ENCODE peak calls at places on chromosomes 11 and 22, in seven cellular contexts. One of them, this sample, is unnamed.

GRCh38 chr22:20940178-20940790 is 23.1 kb downstream of the CRKL start:
- DNase-seq in endodermal cell: no peak
- DNase-seq in fibroblast of villous mesenchyme: peak; percentile 72
- DNase-seq in hepatocyte: no peak
- DNase-seq in cardiac fibroblast: no peak
- DNase-seq in lung: no peak
- DNase-seq in cardiac muscle cell: no peak
- DNase-seq in this sample: no peak

GRCh38 chr11:16979708-16980622 is 34.2 kb downstream of the PLEKHA7 start:
- DNase-seq in endodermal cell: no peak
- DNase-seq in fibroblast of villous mesenchyme: no peak
- DNase-seq in hepatocyte: no peak
- DNase-seq in cardiac fibroblast: no peak
- DNase-seq in lung: no peak
- DNase-seq in cardiac muscle cell: no peak
- DNase-seq in this sample: no peak

GRCh38 chr11:77127674-77127968 is 425 bp upstream of the MYO7A start:
- DNase-seq in endodermal cell: no peak
- DNase-seq in fibroblast of villous mesenchyme: no peak
- DNase-seq in hepatocyte: no peak
- DNase-seq in cardiac fibroblast: no peak
- DNase-seq in lung: no peak
- DNase-seq in cardiac muscle cell: peak; percentile 17
- DNase-seq in this sample: no peak

GRCh38 chr11:10920205-10920604 is 62.4 kb upstream of the ZBED5 start:
- DNase-seq in endodermal cell: no peak
- DNase-seq in fibroblast of villous mesenchyme: peak; percentile 93
- DNase-seq in hepatocyte: no peak
- DNase-seq in cardiac fibroblast: peak; percentile 71
- DNase-seq in lung: no peak
- DNase-seq in cardiac muscle cell: no peak
- DNase-seq in this sample: no peak

GRCh38 chr22:27139935-27140493 is 482.6 kb downstream of the MIAT start:
- DNase-seq in endodermal cell: no peak
- DNase-seq in fibroblast of villous mesenchyme: peak; percentile 86
- DNase-seq in hepatocyte: peak; percentile 55
- DNase-seq in cardiac fibroblast: peak; percentile 83
- DNase-seq in lung: no peak
- DNase-seq in cardiac muscle cell: peak; percentile 82
- DNase-seq in this sample: no peak

GRCh38 chr11:121420398-121420797 is 31.7 kb upstream of the SORL1 start:
- DNase-seq in endodermal cell: no peak
- DNase-seq in fibroblast of villous mesenchyme: no peak
- DNase-seq in hepatocyte: no peak
- DNase-seq in cardiac fibroblast: no peak
- DNase-seq in lung: no peak
- DNase-seq in cardiac muscle cell: no peak
- DNase-seq in this sample: peak; percentile 44

GRCh38 chr11:72774499-72774898 is 19.3 kb downstream of the STARD10 start:
- DNase-seq in endodermal cell: no peak
- DNase-seq in fibroblast of villous mesenchyme: no peak
- DNase-seq in hepatocyte: no peak
- DNase-seq in cardiac fibroblast: no peak
- DNase-seq in lung: no peak
- DNase-seq in cardiac muscle cell: no peak
- DNase-seq in this sample: no peak

GRCh38 chr11:5380740-5381342 is 2.8 kb upstream of the OR51M1 start:
- DNase-seq in endodermal cell: peak; percentile 87
- DNase-seq in fibroblast of villous mesenchyme: peak; percentile 71
- DNase-seq in hepatocyte: peak; percentile 79
- DNase-seq in cardiac fibroblast: peak; percentile 82
- DNase-seq in lung: peak; percentile 47
- DNase-seq in cardiac muscle cell: peak; percentile 81
- DNase-seq in this sample: peak; percentile 66

GRCh38 chr11:65047581-65048422 is 6.8 kb downstream of the SAC3D1 start:
- DNase-seq in endodermal cell: no peak
- DNase-seq in fibroblast of villous mesenchyme: no peak
- DNase-seq in hepatocyte: no peak
- DNase-seq in cardiac fibroblast: peak; percentile 22
- DNase-seq in lung: no peak
- DNase-seq in cardiac muscle cell: no peak
- DNase-seq in this sample: no peak

GRCh38 chr11:73201249-73201648 is 16.8 kb upstream of the P2RY2 start:
- DNase-seq in endodermal cell: peak; percentile 53
- DNase-seq in fibroblast of villous mesenchyme: peak; percentile 29
- DNase-seq in hepatocyte: no peak
- DNase-seq in cardiac fibroblast: peak; percentile 73
- DNase-seq in lung: peak; percentile 73
- DNase-seq in cardiac muscle cell: no peak
- DNase-seq in this sample: no peak

GRCh38 chr22:45521178-45521577 is 18.5 kb downstream of the FBLN1 start:
- DNase-seq in endodermal cell: no peak
- DNase-seq in fibroblast of villous mesenchyme: no peak
- DNase-seq in hepatocyte: no peak
- DNase-seq in cardiac fibroblast: no peak
- DNase-seq in lung: no peak
- DNase-seq in cardiac muscle cell: no peak
- DNase-seq in this sample: no peak

GRCh38 chr11:63445720-63446119 is 45.2 kb downstream of the PLAAT5 start:
- DNase-seq in endodermal cell: no peak
- DNase-seq in fibroblast of villous mesenchyme: peak; percentile 8
- DNase-seq in hepatocyte: no peak
- DNase-seq in cardiac fibroblast: no peak
- DNase-seq in lung: no peak
- DNase-seq in cardiac muscle cell: no peak
- DNase-seq in this sample: no peak

GRCh38 chr11:109347304-109347703 is 74.7 kb upstream of the C11orf87 start:
- DNase-seq in endodermal cell: no peak
- DNase-seq in fibroblast of villous mesenchyme: no peak
- DNase-seq in hepatocyte: no peak
- DNase-seq in cardiac fibroblast: no peak
- DNase-seq in lung: no peak
- DNase-seq in cardiac muscle cell: no peak
- DNase-seq in this sample: no peak

GRCh38 chr11:122339661-122340060 is 223.6 kb upstream of the BLID start:
- DNase-seq in endodermal cell: no peak
- DNase-seq in fibroblast of villous mesenchyme: no peak
- DNase-seq in hepatocyte: no peak
- DNase-seq in cardiac fibroblast: peak; percentile 55
- DNase-seq in lung: no peak
- DNase-seq in cardiac muscle cell: no peak
- DNase-seq in this sample: no peak

GRCh38 chr11:65378208-65378927 is 4.1 kb downstream of the SLC25A45 start:
- DNase-seq in endodermal cell: no peak
- DNase-seq in fibroblast of villous mesenchyme: no peak
- DNase-seq in hepatocyte: peak; percentile 45
- DNase-seq in cardiac fibroblast: no peak
- DNase-seq in lung: no peak
- DNase-seq in cardiac muscle cell: no peak
- DNase-seq in this sample: no peak

GRCh38 chr11:76665172-76665571 is 5.4 kb downstream of the LRRC32 start:
- DNase-seq in endodermal cell: peak; percentile 39
- DNase-seq in fibroblast of villous mesenchyme: no peak
- DNase-seq in hepatocyte: no peak
- DNase-seq in cardiac fibroblast: no peak
- DNase-seq in lung: no peak
- DNase-seq in cardiac muscle cell: no peak
- DNase-seq in this sample: no peak

GRCh38 chr11:37946155-37946766 is 1348.2 kb upstream of the RAG2 start:
- DNase-seq in endodermal cell: peak; percentile 84
- DNase-seq in fibroblast of villous mesenchyme: peak; percentile 48
- DNase-seq in hepatocyte: peak; percentile 49
- DNase-seq in cardiac fibroblast: peak; percentile 70
- DNase-seq in lung: no peak
- DNase-seq in cardiac muscle cell: peak; percentile 42
- DNase-seq in this sample: peak; percentile 40

GRCh38 chr11:62145261-62145871 is 21.6 kb downstream of the INCENP start:
- DNase-seq in endodermal cell: peak; percentile 28
- DNase-seq in fibroblast of villous mesenchyme: no peak
- DNase-seq in hepatocyte: no peak
- DNase-seq in cardiac fibroblast: no peak
- DNase-seq in lung: no peak
- DNase-seq in cardiac muscle cell: no peak
- DNase-seq in this sample: no peak

GRCh38 chr11:105573091-105573490 is 36.8 kb upstream of the GRIA4 start:
- DNase-seq in endodermal cell: no peak
- DNase-seq in fibroblast of villous mesenchyme: peak; percentile 48
- DNase-seq in hepatocyte: no peak
- DNase-seq in cardiac fibroblast: peak; percentile 20
- DNase-seq in lung: no peak
- DNase-seq in cardiac muscle cell: peak; percentile 1
- DNase-seq in this sample: no peak

GRCh38 chr11:105582497-105582896 is 27.4 kb upstream of the GRIA4 start:
- DNase-seq in endodermal cell: no peak
- DNase-seq in fibroblast of villous mesenchyme: peak; percentile 2
- DNase-seq in hepatocyte: no peak
- DNase-seq in cardiac fibroblast: no peak
- DNase-seq in lung: no peak
- DNase-seq in cardiac muscle cell: no peak
- DNase-seq in this sample: no peak

GRCh38 chr11:105579111-105579510 is 30.8 kb upstream of the GRIA4 start:
- DNase-seq in endodermal cell: no peak
- DNase-seq in fibroblast of villous mesenchyme: no peak
- DNase-seq in hepatocyte: no peak
- DNase-seq in cardiac fibroblast: no peak
- DNase-seq in lung: no peak
- DNase-seq in cardiac muscle cell: no peak
- DNase-seq in this sample: no peak

GRCh38 chr11:105577645-105578044 is 32.2 kb upstream of the GRIA4 start:
- DNase-seq in endodermal cell: no peak
- DNase-seq in fibroblast of villous mesenchyme: peak; percentile 17
- DNase-seq in hepatocyte: no peak
- DNase-seq in cardiac fibroblast: peak; percentile 30
- DNase-seq in lung: no peak
- DNase-seq in cardiac muscle cell: peak; percentile 15
- DNase-seq in this sample: no peak
- TF ChIP-seq CTCF in endodermal cell: peak; percentile 41
- TF ChIP-seq CTCF in fibroblast of villous mesenchyme: peak; percentile 30
- TF ChIP-seq CTCF in hepatocyte: no peak
- TF ChIP-seq CTCF in cardiac fibroblast: peak; percentile 19
- TF ChIP-seq CTCF in lung: no peak
- TF ChIP-seq CTCF in cardiac muscle cell: peak; percentile 40
- TF ChIP-seq CTCF in this sample: no peak

GRCh38 chr11:578276-579035 is 2.2 kb downstream of the PHRF1 start:
- DNase-seq in endodermal cell: no peak
- DNase-seq in fibroblast of villous mesenchyme: no peak
- DNase-seq in hepatocyte: peak; percentile 11
- DNase-seq in cardiac fibroblast: no peak
- DNase-seq in lung: no peak
- DNase-seq in cardiac muscle cell: no peak
- DNase-seq in this sample: no peak
- H3K4me3 ChIP-seq in endodermal cell: peak overlapping the region; percentile 95
- H3K4me3 ChIP-seq in fibroblast of villous mesenchyme: peak overlapping the region; percentile 75
- H3K4me3 ChIP-seq in hepatocyte: no peak overlapping the region
- H3K4me3 ChIP-seq in cardiac fibroblast: peak overlapping the region; percentile 98
- H3K4me3 ChIP-seq in lung: peak overlapping the region; percentile 3
- H3K4me3 ChIP-seq in cardiac muscle cell: peak overlapping the region; percentile 98
- H3K4me3 ChIP-seq in this sample: peak overlapping the region; percentile 92

GRCh38 chr11:117794772-117795629 is 2.0 kb downstream of the DSCAML1 start:
- DNase-seq in endodermal cell: no peak
- DNase-seq in fibroblast of villous mesenchyme: no peak
- DNase-seq in hepatocyte: no peak
- DNase-seq in cardiac fibroblast: no peak
- DNase-seq in lung: no peak
- DNase-seq in cardiac muscle cell: no peak
- DNase-seq in this sample: no peak

GRCh38 chr11:117796456-117797428 is at the start of gene DSCAML1:
- DNase-seq in endodermal cell: peak; percentile 84
- DNase-seq in fibroblast of villous mesenchyme: no peak
- DNase-seq in hepatocyte: peak; percentile 70
- DNase-seq in cardiac fibroblast: no peak
- DNase-seq in lung: no peak
- DNase-seq in cardiac muscle cell: peak; percentile 56
- DNase-seq in this sample: no peak

GRCh38 chr11:117795726-117796455 is 1.1 kb downstream of the DSCAML1 start:
- DNase-seq in endodermal cell: peak; percentile 76
- DNase-seq in fibroblast of villous mesenchyme: no peak
- DNase-seq in hepatocyte: no peak
- DNase-seq in cardiac fibroblast: no peak
- DNase-seq in lung: no peak
- DNase-seq in cardiac muscle cell: no peak
- DNase-seq in this sample: no peak

GRCh38 chr11:117803896-117804295 is 6.9 kb upstream of the DSCAML1 start:
- DNase-seq in endodermal cell: no peak
- DNase-seq in fibroblast of villous mesenchyme: no peak
- DNase-seq in hepatocyte: no peak
- DNase-seq in cardiac fibroblast: no peak
- DNase-seq in lung: no peak
- DNase-seq in cardiac muscle cell: no peak
- DNase-seq in this sample: no peak

DNA sequence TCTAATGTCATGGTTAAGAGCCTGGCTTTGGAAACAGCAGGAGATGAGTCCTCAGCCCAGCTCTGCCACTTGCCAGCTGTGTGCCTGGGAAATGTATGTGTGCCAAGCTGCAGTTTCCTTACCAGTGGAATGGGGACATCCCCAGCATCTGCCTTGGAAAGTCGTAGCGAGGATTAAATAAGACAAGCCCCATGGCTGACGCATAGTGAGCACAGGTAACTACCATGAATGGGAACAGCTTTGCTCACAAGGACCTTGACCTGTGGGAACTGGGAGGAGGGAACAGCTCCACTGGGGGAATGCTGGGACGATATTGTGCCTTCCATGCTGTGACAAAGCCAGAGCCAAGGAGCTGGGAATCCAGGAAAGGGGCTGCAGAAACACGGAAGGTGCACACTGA is 2.6 kb upstream of the DSCAML1 start:
- DNase-seq in endodermal cell: no peak
- DNase-seq in fibroblast of villous mesenchyme: no peak
- DNase-seq in hepatocyte: no peak
- DNase-seq in cardiac fibroblast: no peak
- DNase-seq in lung: no peak
- DNase-seq in cardiac muscle cell: no peak
- DNase-seq in this sample: no peak
- TF ChIP-seq CTCF in endodermal cell: no peak
- TF ChIP-seq CTCF in fibroblast of villous mesenchyme: no peak
- TF ChIP-seq CTCF in hepatocyte: no peak
- TF ChIP-seq CTCF in cardiac fibroblast: no peak
- TF ChIP-seq CTCF in lung: no peak
- TF ChIP-seq CTCF in cardiac muscle cell: no peak
- TF ChIP-seq CTCF in this sample: no peak

GRCh38 chr22:31937328-31937727 is 7.0 kb upstream of the YWHAH start:
- DNase-seq in endodermal cell: no peak
- DNase-seq in fibroblast of villous mesenchyme: no peak
- DNase-seq in hepatocyte: no peak
- DNase-seq in cardiac fibroblast: no peak
- DNase-seq in lung: no peak
- DNase-seq in cardiac muscle cell: peak; percentile 19
- DNase-seq in this sample: no peak

GRCh38 chr22:31938258-31938657 is 6.1 kb upstream of the YWHAH start:
- DNase-seq in endodermal cell: no peak
- DNase-seq in fibroblast of villous mesenchyme: no peak
- DNase-seq in hepatocyte: no peak
- DNase-seq in cardiac fibroblast: no peak
- DNase-seq in lung: no peak
- DNase-seq in cardiac muscle cell: no peak
- DNase-seq in this sample: no peak

GRCh38 chr22:31933816-31934482 is 10.4 kb upstream of the YWHAH start:
- DNase-seq in endodermal cell: no peak
- DNase-seq in fibroblast of villous mesenchyme: no peak
- DNase-seq in hepatocyte: no peak
- DNase-seq in cardiac fibroblast: no peak
- DNase-seq in lung: no peak
- DNase-seq in cardiac muscle cell: no peak
- DNase-seq in this sample: no peak

GRCh38 chr22:31933406-31933805 is 10.9 kb upstream of the YWHAH start:
- DNase-seq in endodermal cell: no peak
- DNase-seq in fibroblast of villous mesenchyme: no peak
- DNase-seq in hepatocyte: no peak
- DNase-seq in cardiac fibroblast: no peak
- DNase-seq in lung: no peak
- DNase-seq in cardiac muscle cell: no peak
- DNase-seq in this sample: no peak

GRCh38 chr22:31935961-31936635 is 8.2 kb upstream of the YWHAH start:
- DNase-seq in endodermal cell: no peak
- DNase-seq in fibroblast of villous mesenchyme: no peak
- DNase-seq in hepatocyte: no peak
- DNase-seq in cardiac fibroblast: no peak
- DNase-seq in lung: no peak
- DNase-seq in cardiac muscle cell: no peak
- DNase-seq in this sample: no peak
- H3K4me3 ChIP-seq in endodermal cell: no peak overlapping the region
- H3K4me3 ChIP-seq in fibroblast of villous mesenchyme: no peak overlapping the region
- H3K4me3 ChIP-seq in hepatocyte: no peak overlapping the region
- H3K4me3 ChIP-seq in cardiac fibroblast: no peak overlapping the region
- H3K4me3 ChIP-seq in lung: no peak overlapping the region
- H3K4me3 ChIP-seq in cardiac muscle cell: no peak overlapping the region
- H3K4me3 ChIP-seq in this sample: no peak overlapping the region

This sample was measured in GM12865.